ENCODE peak calls at places on chromosomes 5 and 9, in seven cellular contexts. M is NCI-H2171 treated with DMSO at 0.1 percent for 48 hours; N is CD4-positive, CD25-positive, alpha-beta regulatory T cell; P is naive thymus-derived CD8-positive, alpha-beta T cell; Y is spleen; J is Ammon's horn; X is cardiac septum. G is an unnamed sample.
A peak's percentile ranks its signal among the peaks of the same experiment; 100 is the strongest.

GRCh38 chr5:141369994-141370848 is at the start of gene PCDHGB3:
- DNase-seq in N (no peak), J (peak; percentile 16), X (peak; percentile 74), M (no peak), Y (no peak), P (no peak), G (peak; percentile 49)

GRCh38 chr5:76345582-76345981 is 57.5 kb upstream of the IQGAP2 start:
- DNase-seq in Y (no peak), X (no peak), M (no peak), N (no peak), J (no peak), P (no peak), G (no peak)

GRCh38 chr9:2125909-2126308 is 110.8 kb downstream of the SMARCA2 start:
- DNase-seq in N (no peak), P (no peak), X (no peak), Y (no peak), M (no peak), J (no peak), G (no peak)

GRCh38 chr5:149367249-149367971 is 9.6 kb downstream of the PCYOX1L start:
- DNase-seq in X (no peak), N (peak; percentile 51), Y (no peak), M (peak; percentile 35), J (peak; percentile 73), P (no peak), G (peak; percentile 47)

GRCh38 chr5:57761513-57761912 is 278.9 kb upstream of the ACTBL2 start:
- DNase-seq in X (no peak), P (no peak), M (no peak), J (no peak), Y (no peak), N (no peak), G (no peak)

GRCh38 chr5:72392326-72392733 is 72.2 kb downstream of the PTCD2 start:
- DNase-seq in Y (no peak), M (no peak), N (no peak), J (no peak), P (no peak), X (no peak), G (no peak)

GRCh38 chr5:72300590-72301339 is 19.3 kb downstream of the MRPS27 start:
- DNase-seq in M (no peak), Y (no peak), P (no peak), X (no peak), J (no peak), N (no peak), G (no peak)

GRCh38 chr9:94865599-94866456 is 139.3 kb downstream of the AOPEP start:
- DNase-seq in Y (no peak), X (no peak), P (no peak), J (peak; percentile 63), N (no peak), M (peak; percentile 39), G (no peak)

GRCh38 chr9:119818726-119819435 is 449.6 kb upstream of the BRINP1 start:
- DNase-seq in N (no peak), P (no peak), J (no peak), X (no peak), Y (no peak), M (no peak), G (no peak)

GRCh38 chr9:126127591-126127990 is 199.0 kb upstream of the MVB12B start:
- DNase-seq in N (no peak), J (no peak), Y (peak; percentile 18), P (no peak), M (no peak), X (peak; percentile 56), G (no peak)

GRCh38 chr9:108080285-108080684 is 590.7 kb upstream of the KLF4 start:
- DNase-seq in X (no peak), M (no peak), P (no peak), N (no peak), Y (no peak), J (no peak), G (no peak)

GRCh38 chr5:132054031-132054696 is 6.3 kb upstream of the IL3 start:
- DNase-seq in Y (peak; percentile 66), J (no peak), X (peak; percentile 62), N (no peak), M (no peak), P (no peak), G (no peak)

GRCh38 chr9:90916147-90916734 is 114.6 kb downstream of the SYK start:
- DNase-seq in X (no peak), J (no peak), P (no peak), M (no peak), Y (no peak), N (no peak), G (no peak)

GRCh38 chr5:33261305-33261704 is 179.5 kb upstream of the TARS1 start:
- DNase-seq in X (no peak), P (no peak), Y (no peak), M (no peak), J (no peak), N (no peak), G (no peak)

GRCh38 chr5:157109744-157110143 is 900 bp upstream of the HAVCR2 start:
- DNase-seq in Y (no peak), J (no peak), X (no peak), P (no peak), N (peak; percentile 26), M (no peak), G (peak; percentile 16)

GRCh38 chr5:112657804-112658203 is 79.9 kb upstream of the APC start:
- DNase-seq in Y (no peak), M (no peak), P (no peak), X (no peak), J (no peak), N (no peak), G (no peak)

GRCh38 chr5:14597080-14597479 is 15.5 kb downstream of the OTULINL start:
- DNase-seq in X (no peak), M (no peak), N (no peak), P (no peak), Y (no peak), J (no peak), G (no peak)

GRCh38 chr5:146130440-146131045 is 25.2 kb upstream of the PLAC8L1 start:
- DNase-seq in P (no peak), J (peak; percentile 52), Y (no peak), M (no peak), X (no peak), N (peak; percentile 28), G (no peak)

GRCh38 chr9:36245906-36246305 is 12.3 kb downstream of the GNE start:
- DNase-seq in X (no peak), J (no peak), N (no peak), Y (no peak), M (no peak), P (no peak), G (no peak)

GRCh38 chr5:79229357-79230174 is 6.4 kb upstream of the JMY start:
- DNase-seq in X (no peak), M (peak; percentile 68), N (no peak), Y (peak; percentile 27), J (peak; percentile 23), P (no peak), G (peak; percentile 72)

GRCh38 chr5:141763526-141763925 is 81.5 kb upstream of the ARAP3 start:
- DNase-seq in P (no peak), Y (no peak), X (no peak), J (peak; percentile 40), N (no peak), M (peak; percentile 2), G (no peak)

GRCh38 chr9:122144836-122145235 is 14.7 kb downstream of the NDUFA8 start:
- DNase-seq in J (no peak), P (no peak), N (no peak), X (no peak), Y (no peak), M (no peak), G (no peak)

GRCh38 chr5:55850839-55851674 is at the start of gene IL31RA:
- DNase-seq in J (no peak), X (no peak), P (no peak), N (no peak), Y (no peak), M (no peak), G (no peak)

GRCh38 chr5:170818222-170818621 is 34.7 kb downstream of the GABRP start:
- DNase-seq in X (no peak), J (no peak), Y (no peak), M (no peak), P (no peak), N (no peak), G (no peak)